ENCODE peak calls at places on chromosomes 13 and 19, in ten cellular contexts. One of them, this sample, is unnamed.

GRCh38 chr13:75691183-75691582 is 55.1 kb downstream of the LMO7 start:
- DNase-seq in AG09319: no peak
- DNase-seq in prostate gland: no peak
- DNase-seq in adrenal gland: no peak
- DNase-seq in tibial artery: no peak
- DNase-seq in mesothelial cell of epicardium: no peak
- DNase-seq in breast epithelium: no peak
- DNase-seq in BJ: no peak
- DNase-seq in A549: peak
- DNase-seq in left ventricle myocardium inferior: no peak
- DNase-seq in this sample: no peak

GRCh38 chr13:97946951-97947588 is 6.4 kb upstream of the IPO5 start:
- DNase-seq in mesothelial cell of epicardium: no peak
- DNase-seq in breast epithelium: no peak
- DNase-seq in left ventricle myocardium inferior: no peak
- DNase-seq in BJ: peak
- DNase-seq in A549: peak
- DNase-seq in prostate gland: no peak
- DNase-seq in AG09319: peak
- DNase-seq in tibial artery: no peak
- DNase-seq in adrenal gland: no peak
- DNase-seq in this sample: no peak

GRCh38 chr13:24997367-24997967 is 98.5 kb upstream of the PABPC3 start:
- DNase-seq in A549: peak
- DNase-seq in left ventricle myocardium inferior: no peak
- DNase-seq in adrenal gland: no peak
- DNase-seq in breast epithelium: no peak
- DNase-seq in mesothelial cell of epicardium: no peak
- DNase-seq in tibial artery: no peak
- DNase-seq in AG09319: no peak
- DNase-seq in BJ: no peak
- DNase-seq in prostate gland: no peak
- DNase-seq in this sample: no peak

GRCh38 chr13:26011996-26012688 is 39.7 kb downstream of the SHISA2 start:
- DNase-seq in breast epithelium: no peak
- DNase-seq in left ventricle myocardium inferior: no peak
- DNase-seq in A549: no peak
- DNase-seq in tibial artery: no peak
- DNase-seq in adrenal gland: no peak
- DNase-seq in BJ: no peak
- DNase-seq in prostate gland: no peak
- DNase-seq in mesothelial cell of epicardium: no peak
- DNase-seq in AG09319: no peak
- DNase-seq in this sample: no peak

GRCh38 chr19:6216996-6217751 is 62.6 kb downstream of the MLLT1 start:
- DNase-seq in A549: no peak
- DNase-seq in breast epithelium: no peak
- DNase-seq in BJ: no peak
- DNase-seq in mesothelial cell of epicardium: peak
- DNase-seq in left ventricle myocardium inferior: no peak
- DNase-seq in tibial artery: no peak
- DNase-seq in adrenal gland: no peak
- DNase-seq in AG09319: no peak
- DNase-seq in prostate gland: no peak
- DNase-seq in this sample: no peak

GRCh38 chr19:46685189-46685588 is 24.2 kb upstream of the DACT3 start:
- DNase-seq in mesothelial cell of epicardium: no peak
- DNase-seq in BJ: no peak
- DNase-seq in prostate gland: no peak
- DNase-seq in left ventricle myocardium inferior: no peak
- DNase-seq in adrenal gland: no peak
- DNase-seq in A549: no peak
- DNase-seq in AG09319: no peak
- DNase-seq in breast epithelium: no peak
- DNase-seq in tibial artery: no peak
- DNase-seq in this sample: no peak

GRCh38 chr19:8355631-8356402 is 8.1 kb upstream of the ANGPTL4 start:
- DNase-seq in left ventricle myocardium inferior: no peak
- DNase-seq in BJ: peak
- DNase-seq in A549: no peak
- DNase-seq in breast epithelium: no peak
- DNase-seq in tibial artery: peak
- DNase-seq in AG09319: peak
- DNase-seq in mesothelial cell of epicardium: no peak
- DNase-seq in adrenal gland: peak
- DNase-seq in prostate gland: no peak
- DNase-seq in this sample: peak

GRCh38 chr19:5170329-5170745 is 170.3 kb downstream of the PTPRS start:
- DNase-seq in prostate gland: no peak
- DNase-seq in BJ: no peak
- DNase-seq in adrenal gland: peak
- DNase-seq in left ventricle myocardium inferior: no peak
- DNase-seq in breast epithelium: no peak
- DNase-seq in mesothelial cell of epicardium: no peak
- DNase-seq in AG09319: no peak
- DNase-seq in tibial artery: no peak
- DNase-seq in A549: no peak
- DNase-seq in this sample: no peak

GRCh38 chr13:47837104-47837880 is 163.8 kb downstream of the SUCLA2 start:
- DNase-seq in prostate gland: no peak
- DNase-seq in adrenal gland: no peak
- DNase-seq in BJ: no peak
- DNase-seq in mesothelial cell of epicardium: no peak
- DNase-seq in left ventricle myocardium inferior: no peak
- DNase-seq in tibial artery: no peak
- DNase-seq in breast epithelium: no peak
- DNase-seq in AG09319: no peak
- DNase-seq in A549: no peak
- DNase-seq in this sample: no peak

GRCh38 chr13:113915012-113915763 is 51.3 kb upstream of the GAS6 start:
- DNase-seq in AG09319: no peak
- DNase-seq in prostate gland: peak
- DNase-seq in A549: no peak
- DNase-seq in tibial artery: no peak
- DNase-seq in mesothelial cell of epicardium: no peak
- DNase-seq in left ventricle myocardium inferior: no peak
- DNase-seq in adrenal gland: peak
- DNase-seq in breast epithelium: peak
- DNase-seq in BJ: no peak
- DNase-seq in this sample: peak

GRCh38 chr19:3785938-3786824 is at the start of gene MATK:
- DNase-seq in prostate gland: no peak
- DNase-seq in tibial artery: no peak
- DNase-seq in breast epithelium: no peak
- DNase-seq in left ventricle myocardium inferior: no peak
- DNase-seq in BJ: no peak
- DNase-seq in adrenal gland: no peak
- DNase-seq in A549: no peak
- DNase-seq in mesothelial cell of epicardium: no peak
- DNase-seq in AG09319: no peak
- DNase-seq in this sample: no peak

GRCh38 chr13:43831088-43831487 is 44.3 kb upstream of the ENOX1 start:
- DNase-seq in left ventricle myocardium inferior: no peak
- DNase-seq in BJ: no peak
- DNase-seq in mesothelial cell of epicardium: no peak
- DNase-seq in prostate gland: no peak
- DNase-seq in AG09319: no peak
- DNase-seq in adrenal gland: no peak
- DNase-seq in breast epithelium: no peak
- DNase-seq in tibial artery: no peak
- DNase-seq in A549: no peak
- DNase-seq in this sample: no peak

GRCh38 chr19:10390652-10391286 is 10.4 kb upstream of the TYK2 start:
- DNase-seq in mesothelial cell of epicardium: no peak
- DNase-seq in adrenal gland: peak
- DNase-seq in left ventricle myocardium inferior: peak
- DNase-seq in prostate gland: peak
- DNase-seq in A549: peak
- DNase-seq in BJ: no peak
- DNase-seq in tibial artery: peak
- DNase-seq in breast epithelium: peak
- DNase-seq in AG09319: peak
- DNase-seq in this sample: no peak

GRCh38 chr13:24652346-24652745 is 27.9 kb upstream of the ATP12A start:
- DNase-seq in AG09319: no peak
- DNase-seq in adrenal gland: no peak
- DNase-seq in tibial artery: no peak
- DNase-seq in mesothelial cell of epicardium: no peak
- DNase-seq in breast epithelium: no peak
- DNase-seq in A549: no peak
- DNase-seq in BJ: no peak
- DNase-seq in left ventricle myocardium inferior: no peak
- DNase-seq in prostate gland: no peak
- DNase-seq in this sample: no peak

GRCh38 chr13:101019126-101019525 is 344.5 kb upstream of the TMTC4 start:
- DNase-seq in BJ: no peak
- DNase-seq in left ventricle myocardium inferior: no peak
- DNase-seq in AG09319: no peak
- DNase-seq in mesothelial cell of epicardium: no peak
- DNase-seq in breast epithelium: no peak
- DNase-seq in A549: no peak
- DNase-seq in adrenal gland: no peak
- DNase-seq in prostate gland: no peak
- DNase-seq in tibial artery: no peak
- DNase-seq in this sample: no peak

GRCh38 chr13:111872475-111873150 is 194.3 kb upstream of the SOX1 start:
- DNase-seq in breast epithelium: no peak
- DNase-seq in tibial artery: no peak
- DNase-seq in adrenal gland: no peak
- DNase-seq in BJ: no peak
- DNase-seq in left ventricle myocardium inferior: no peak
- DNase-seq in AG09319: no peak
- DNase-seq in A549: no peak
- DNase-seq in mesothelial cell of epicardium: no peak
- DNase-seq in prostate gland: no peak
- DNase-seq in this sample: peak
- TF ChIP-seq CTCF in breast epithelium: no peak
- TF ChIP-seq CTCF in tibial artery: no peak
- TF ChIP-seq CTCF in adrenal gland: no peak
- TF ChIP-seq CTCF in BJ: no peak
- TF ChIP-seq CTCF in left ventricle myocardium inferior: no peak
- TF ChIP-seq CTCF in AG09319: no peak
- TF ChIP-seq CTCF in A549: no peak
- TF ChIP-seq CTCF in mesothelial cell of epicardium: no peak
- TF ChIP-seq CTCF in prostate gland: no peak
- TF ChIP-seq CTCF in this sample: no peak

DNA sequence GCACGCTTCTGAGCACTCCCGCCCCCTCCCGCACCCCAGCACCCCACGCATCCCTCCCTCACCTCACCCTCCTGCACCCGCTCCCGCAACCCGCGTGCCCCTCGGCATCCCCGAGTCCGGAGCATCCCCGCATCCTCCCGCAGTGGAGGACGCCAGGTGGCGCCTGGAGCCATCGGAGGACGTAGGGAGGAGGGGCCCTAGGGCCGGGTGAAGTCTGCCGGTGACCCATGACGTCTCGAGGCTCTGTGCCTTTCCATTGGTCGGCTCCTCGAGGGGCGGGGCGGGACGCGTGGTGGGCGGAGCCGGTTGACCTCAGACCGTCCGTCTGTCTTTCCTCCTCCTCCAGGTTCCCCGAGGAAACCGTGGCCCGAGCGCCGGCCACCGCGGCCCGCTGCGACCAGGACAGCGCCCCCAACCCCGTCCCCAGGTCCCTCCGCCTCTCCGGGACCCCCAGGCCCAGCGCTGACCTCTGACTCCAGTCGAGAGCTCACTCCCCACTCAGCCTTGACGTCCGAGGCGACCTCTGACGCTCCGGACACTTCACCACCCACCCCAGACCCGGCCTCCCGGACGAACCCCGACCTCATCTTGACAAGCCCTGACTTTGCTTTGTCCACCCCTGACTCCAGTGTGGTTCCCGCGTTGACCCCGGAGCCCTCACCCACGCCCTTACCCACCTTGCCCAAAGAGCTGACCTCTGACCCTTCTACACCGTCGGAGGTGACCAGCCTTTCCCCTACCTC is 19.9 kb downstream of the SBK2 start:
- DNase-seq in A549: peak
- DNase-seq in AG09319: peak
- DNase-seq in mesothelial cell of epicardium: peak
- DNase-seq in prostate gland: peak
- DNase-seq in adrenal gland: peak
- DNase-seq in tibial artery: peak
- DNase-seq in left ventricle myocardium inferior: peak
- DNase-seq in breast epithelium: peak
- DNase-seq in BJ: no peak
- DNase-seq in this sample: peak
- TF ChIP-seq CTCF in A549: peak
- TF ChIP-seq CTCF in AG09319: peak
- TF ChIP-seq CTCF in mesothelial cell of epicardium: peak
- TF ChIP-seq CTCF in prostate gland: peak
- TF ChIP-seq CTCF in adrenal gland: peak
- TF ChIP-seq CTCF in tibial artery: peak
- TF ChIP-seq CTCF in left ventricle myocardium inferior: peak
- TF ChIP-seq CTCF in breast epithelium: peak
- TF ChIP-seq CTCF in BJ: peak
- TF ChIP-seq CTCF in this sample: peak

DNA sequence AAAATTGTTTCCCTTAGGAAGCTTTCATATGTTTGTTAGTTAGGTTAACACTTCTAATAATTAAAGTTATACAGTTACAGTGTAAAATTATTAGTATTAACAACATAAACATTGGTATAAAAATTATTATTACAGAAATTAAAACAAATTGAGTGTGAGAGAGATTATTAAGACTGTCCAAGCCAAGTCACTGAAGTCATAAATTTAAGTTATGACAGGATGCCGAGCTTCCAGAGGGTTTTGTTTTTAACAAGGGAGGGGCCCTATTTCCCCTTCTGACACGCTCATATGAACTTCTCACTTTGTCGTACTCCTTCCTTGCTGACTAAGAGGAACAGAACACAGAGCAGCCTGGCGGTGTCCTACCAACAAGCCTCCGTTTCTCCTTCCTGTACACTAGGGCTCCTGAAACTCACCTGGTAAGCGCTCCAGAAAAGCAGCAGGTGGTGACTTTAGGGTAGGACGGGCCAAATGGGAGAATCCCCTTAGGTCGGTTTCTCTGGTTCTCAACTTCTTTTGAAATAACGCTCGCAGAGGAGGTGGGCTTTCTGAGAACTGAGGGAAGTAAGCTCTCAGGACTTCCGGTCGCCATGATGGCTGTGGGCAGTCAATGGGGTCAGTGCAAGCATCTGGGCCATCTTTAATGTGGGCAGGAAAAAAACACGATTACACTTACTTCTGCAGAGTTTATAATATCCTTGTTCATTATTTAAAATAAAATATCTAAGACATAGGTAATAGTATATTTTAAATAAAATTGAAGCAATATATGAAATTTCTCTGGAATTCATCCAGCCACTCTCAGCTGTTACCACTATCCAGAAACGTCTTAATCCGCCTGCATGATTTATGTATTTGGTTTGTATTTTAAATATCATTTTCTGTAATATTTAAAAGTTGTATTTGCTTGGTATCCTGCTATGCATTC is at the start of gene CARD8:
- DNase-seq in A549: peak
- DNase-seq in mesothelial cell of epicardium: peak
- DNase-seq in BJ: peak
- DNase-seq in prostate gland: peak
- DNase-seq in AG09319: peak
- DNase-seq in adrenal gland: peak
- DNase-seq in breast epithelium: peak
- DNase-seq in left ventricle myocardium inferior: peak
- DNase-seq in tibial artery: peak
- DNase-seq in this sample: peak
- TF ChIP-seq CTCF in A549: no peak
- TF ChIP-seq CTCF in mesothelial cell of epicardium: no peak
- TF ChIP-seq CTCF in BJ: no peak
- TF ChIP-seq CTCF in prostate gland: peak
- TF ChIP-seq CTCF in AG09319: no peak
- TF ChIP-seq CTCF in adrenal gland: no peak
- TF ChIP-seq CTCF in breast epithelium: peak
- TF ChIP-seq CTCF in left ventricle myocardium inferior: no peak
- TF ChIP-seq CTCF in tibial artery: peak
- TF ChIP-seq CTCF in this sample: no peak

GRCh38 chr19:42343344-42344110 is 18.1 kb downstream of the MEGF8 start:
- DNase-seq in adrenal gland: no peak
- DNase-seq in mesothelial cell of epicardium: no peak
- DNase-seq in BJ: no peak
- DNase-seq in tibial artery: no peak
- DNase-seq in breast epithelium: no peak
- DNase-seq in A549: no peak
- DNase-seq in left ventricle myocardium inferior: no peak
- DNase-seq in prostate gland: no peak
- DNase-seq in AG09319: no peak
- DNase-seq in this sample: no peak
- TF ChIP-seq CTCF in adrenal gland: no peak
- TF ChIP-seq CTCF in mesothelial cell of epicardium: no peak
- TF ChIP-seq CTCF in BJ: peak
- TF ChIP-seq CTCF in tibial artery: no peak
- TF ChIP-seq CTCF in breast epithelium: no peak
- TF ChIP-seq CTCF in A549: peak
- TF ChIP-seq CTCF in left ventricle myocardium inferior: no peak
- TF ChIP-seq CTCF in prostate gland: no peak
- TF ChIP-seq CTCF in AG09319: no peak
- TF ChIP-seq CTCF in this sample: no peak

This sample was measured in coronary artery.